ENCODE peak calls at places on chromosomes 4 and X, in nine cellular contexts. I, D, N, Z, Y, K, P, U and J are unnamed samples.

GRCh38 chr4:81426770-81427604 is 44.7 kb downstream of the RASGEF1B start:
- DNase-seq in Z (peak), P (no peak), N (no peak), I (no peak), U (no peak), K (no peak), D (no peak), Y (no peak), J (no peak)

GRCh38 chrX:140355922-140356321 is 148.9 kb downstream of the SOX3 start:
- DNase-seq in I (no peak), K (no peak), D (no peak), Y (no peak), U (no peak), P (no peak), N (no peak), Z (no peak), J (peak)

GRCh38 chr4:82525287-82525898 is 36.4 kb downstream of the TMEM150C start:
- DNase-seq in N (no peak), D (no peak), U (no peak), P (no peak), K (no peak), Z (no peak), I (no peak), Y (no peak), J (no peak)

GRCh38 chr4:16227462-16227868 is 1.2 kb upstream of the TAPT1 start:
- DNase-seq in Y (no peak), Z (peak), N (no peak), I (no peak), K (no peak), D (no peak), P (no peak), U (no peak), J (peak)

GRCh38 chr4:172830295-172830764 is 338.3 kb upstream of the GALNT7 start:
- DNase-seq in Y (no peak), N (no peak), I (no peak), P (no peak), Z (peak), U (no peak), D (peak), K (no peak), J (peak)

GRCh38 chr4:113773014-113773413 is 11.5 kb upstream of the CAMK2D start:
- DNase-seq in Y (no peak), N (no peak), P (no peak), K (no peak), I (no peak), U (no peak), D (no peak), Z (no peak), J (no peak)

GRCh38 chrX:110087485-110088356 is 84.8 kb downstream of the TMEM164 start:
- DNase-seq in U (peak), D (no peak), N (peak), K (no peak), P (no peak), I (peak), Z (no peak), Y (no peak), J (peak)

GRCh38 chr4:125891597-125892258 is 577.0 kb downstream of the FAT4 start:
- DNase-seq in D (no peak), N (peak), Y (no peak), P (no peak), K (no peak), Z (no peak), I (no peak), U (peak), J (no peak)

GRCh38 chr4:12612866-12613265 is 871.3 kb downstream of the RAB28 start:
- DNase-seq in K (no peak), Z (no peak), Y (no peak), U (no peak), P (no peak), I (no peak), D (no peak), N (no peak), J (peak)

GRCh38 chr4:73885570-73886230 is 16.5 kb downstream of the CXCL1 start:
- DNase-seq in Z (no peak), P (no peak), I (no peak), Y (no peak), K (no peak), N (no peak), U (peak), D (no peak), J (no peak)

GRCh38 chr4:53137468-53137867 is 228.4 kb downstream of the SCFD2 start:
- DNase-seq in Y (no peak), N (no peak), I (no peak), P (no peak), U (no peak), K (no peak), D (no peak), Z (no peak), J (no peak)

GRCh38 chr4:141768954-141769353 is 132.6 kb downstream of the IL15 start:
- DNase-seq in P (no peak), N (peak), U (peak), Y (no peak), K (no peak), Z (no peak), D (no peak), I (no peak), J (no peak)

GRCh38 chr4:174929346-174929745 is 11.2 kb downstream of the ADAM29 start:
- DNase-seq in P (no peak), Z (no peak), K (no peak), U (no peak), N (no peak), I (no peak), D (no peak), Y (no peak), J (no peak)

GRCh38 chrX:153608821-153609220 is 9.9 kb upstream of the CCNQ start:
- DNase-seq in Y (no peak), D (no peak), N (no peak), U (peak), Z (no peak), P (no peak), K (no peak), I (no peak), J (no peak)

GRCh38 chrX:78574306-78574705 is 84.8 kb downstream of the RTL3 start:
- DNase-seq in P (no peak), I (no peak), D (no peak), Z (no peak), U (no peak), N (no peak), K (no peak), Y (no peak), J (no peak)